ENCODE peak calls at places on chromosomes 5 and 9, in ten cellular contexts. B is mammary epithelial cell; K is T follicular helper cell; R is GM03348; M is amygdala; Q is iPS DF 6.9; F is endothelial cell; H is GOT3; T is stimulated activated CD4-positive, alpha-beta T cell treated with anti-CD3 and anti-CD28 coated beads, TNF-alpha, amount 100 ng/mL, for 4 hours; L is iPS-NIHi11. E is an unnamed sample.

GRCh38 chr9:34562136-34562745 is 27.3 kb downstream of the CNTFR start:
- DNase-seq in R (no peak), F (no peak), T (no peak), Q (no peak), M (no peak), B (no peak), H (no peak), K (no peak), L (peak), E (no peak)

GRCh38 chr5:78634634-78635033 is 13.9 kb downstream of the LHFPL2 start:
- DNase-seq in B (no peak), K (no peak), M (no peak), Q (no peak), L (no peak), R (no peak), T (no peak), H (no peak), F (no peak), E (peak)

GRCh38 chr5:116842514-116842924 is 267.9 kb upstream of the SEMA6A start:
- DNase-seq in Q (no peak), F (no peak), K (no peak), B (no peak), H (no peak), R (no peak), M (no peak), T (no peak), L (no peak), E (no peak)

GRCh38 chr9:1916676-1917075 is 98.5 kb upstream of the SMARCA2 start:
- DNase-seq in M (no peak), R (peak), B (no peak), T (no peak), Q (no peak), K (no peak), L (no peak), H (no peak), F (no peak), E (no peak)

GRCh38 chr5:45774528-45774927 is 78.3 kb upstream of the HCN1 start:
- DNase-seq in T (no peak), F (no peak), L (no peak), Q (no peak), M (no peak), K (no peak), B (no peak), R (no peak), H (no peak), E (peak)

GRCh38 chr9:25904701-25905100 is 226.5 kb upstream of the TUSC1 start:
- DNase-seq in R (no peak), Q (no peak), B (no peak), H (no peak), T (no peak), F (no peak), K (no peak), L (no peak), M (no peak), E (no peak)

GRCh38 chr5:137751869-137752491 is 2.2 kb downstream of the HNRNPA0 start:
- DNase-seq in T (no peak), B (peak), L (peak), R (peak), K (no peak), M (no peak), H (no peak), Q (no peak), F (peak), E (peak)

GRCh38 chr9:19769213-19769612 is 19.6 kb downstream of the SLC24A2 start:
- DNase-seq in Q (no peak), L (no peak), H (no peak), M (no peak), B (peak), K (no peak), T (no peak), F (no peak), R (no peak), E (no peak)

GRCh38 chr9:79638806-79639205 is 67.0 kb downstream of the TLE4 start:
- DNase-seq in F (no peak), R (no peak), K (no peak), M (no peak), L (no peak), H (no peak), T (no peak), B (no peak), Q (no peak), E (no peak)

GRCh38 chr9:128078504-128079434 is 10.7 kb downstream of the SLC25A25 start:
- DNase-seq in L (no peak), H (no peak), T (no peak), K (no peak), M (no peak), B (peak), F (no peak), R (no peak), Q (no peak), E (peak)

GRCh38 chr5:88833371-88834107 is 49.4 kb downstream of the MEF2C start:
- DNase-seq in M (no peak), H (no peak), T (no peak), K (no peak), R (peak), F (no peak), B (no peak), L (no peak), Q (no peak), E (no peak)

GRCh38 chr9:111008148-111009075 is 29.9 kb downstream of the LPAR1 start:
- DNase-seq in K (no peak), T (no peak), F (no peak), R (no peak), L (no peak), H (no peak), Q (no peak), B (no peak), M (no peak), E (no peak)

GRCh38 chr5:11422342-11422741 is 481.9 kb downstream of the CTNND2 start:
- DNase-seq in H (no peak), L (no peak), K (no peak), Q (no peak), T (no peak), R (no peak), B (no peak), M (no peak), F (no peak), E (no peak)

GRCh38 chr5:59098743-59099142 is 515.9 kb downstream of the RAB3C start:
- DNase-seq in L (no peak), F (no peak), B (no peak), H (no peak), T (no peak), M (no peak), Q (no peak), K (no peak), R (no peak), E (no peak)

GRCh38 chr9:35717132-35717870 is 14.7 kb downstream of the TLN1 start:
- DNase-seq in K (no peak), Q (no peak), T (no peak), H (no peak), F (no peak), B (no peak), R (no peak), L (no peak), M (no peak), E (no peak)

GRCh38 chr5:119019431-119020348 is 31.3 kb upstream of the DTWD2 start:
- DNase-seq in Q (no peak), H (no peak), T (no peak), K (no peak), L (no peak), R (no peak), B (no peak), M (no peak), F (no peak), E (no peak)

GRCh38 chr9:116298249-116298648 is 144.7 kb downstream of the PAPPA start:
- DNase-seq in F (no peak), B (no peak), H (no peak), Q (no peak), M (no peak), K (no peak), R (no peak), L (no peak), T (no peak), E (no peak)

GRCh38 chr5:79357401-79357800 is 121.5 kb downstream of the JMY start:
- DNase-seq in L (no peak), B (no peak), H (no peak), R (no peak), K (no peak), F (no peak), T (no peak), M (no peak), Q (no peak), E (no peak)

GRCh38 chr5:122063836-122064235 is 14.2 kb downstream of the LOX start:
- DNase-seq in F (no peak), H (no peak), Q (no peak), R (no peak), T (no peak), L (no peak), K (no peak), M (no peak), B (peak), E (no peak)

GRCh38 chr5:54457094-54457531 is 1.6 kb downstream of the HSPB3 start:
- DNase-seq in F (no peak), H (no peak), Q (no peak), T (no peak), L (peak), B (peak), K (no peak), R (peak), M (no peak), E (peak)

GRCh38 chr5:98763001-98763630 is 10.3 kb upstream of the RGMB start:
- DNase-seq in Q (no peak), F (no peak), H (no peak), B (no peak), K (no peak), L (peak), T (no peak), M (no peak), R (peak), E (no peak)

GRCh38 chr5:122517091-122517490 is 205.1 kb downstream of the SNCAIP start:
- DNase-seq in T (no peak), L (no peak), B (no peak), Q (no peak), H (no peak), R (no peak), F (no peak), K (no peak), M (no peak), E (no peak)

GRCh38 chr9:79684711-79685575 is 113.2 kb downstream of the TLE4 start:
- DNase-seq in K (no peak), M (no peak), F (no peak), Q (no peak), T (no peak), H (no peak), L (no peak), B (peak), R (no peak), E (no peak)

GRCh38 chr9:14309403-14309802 is 4.5 kb downstream of the NFIB start:
- DNase-seq in B (peak), R (no peak), L (no peak), F (no peak), Q (no peak), M (no peak), T (no peak), K (no peak), H (no peak), E (peak)

GRCh38 chr5:78893959-78894676 is 91.0 kb downstream of the ARSB start:
- DNase-seq in H (no peak), T (no peak), F (no peak), K (no peak), Q (no peak), M (no peak), B (no peak), L (no peak), R (no peak), E (no peak)

GRCh38 chr5:138468133-138468965 is 3.1 kb downstream of the EGR1 start:
- DNase-seq in R (no peak), L (no peak), F (no peak), M (no peak), Q (no peak), T (no peak), B (no peak), K (no peak), H (no peak), E (peak)

GRCh38 chr5:69454460-69455249 is 37.9 kb upstream of the OCLN start:
- DNase-seq in F (no peak), K (no peak), Q (no peak), L (no peak), R (no peak), B (no peak), H (no peak), M (no peak), T (no peak), E (peak)

E was measured in A549.